ENCODE peak calls at places on chromosomes 11 and 22, in eight cellular contexts. One of them, this sample, is unnamed.

GRCh38 chr22:45468872-45469572 is 33.7 kb upstream of the FBLN1 start:
- DNase-seq in T-helper 1 cell: no peak
- DNase-seq in Caki2: peak
- DNase-seq in naive thymus-derived CD8-positive, alpha-beta T cell: no peak
- DNase-seq in effector memory CD8-positive, alpha-beta T cell: no peak
- DNase-seq in RPMI8226: no peak
- DNase-seq in HCT116: no peak
- DNase-seq in posterior cingulate gyrus: no peak
- DNase-seq in this sample: peak

GRCh38 chr22:47324435-47324990 is 562.1 kb downstream of the TBC1D22A start:
- DNase-seq in effector memory CD8-positive, alpha-beta T cell: no peak
- DNase-seq in T-helper 1 cell: no peak
- DNase-seq in posterior cingulate gyrus: no peak
- DNase-seq in RPMI8226: no peak
- DNase-seq in HCT116: no peak
- DNase-seq in naive thymus-derived CD8-positive, alpha-beta T cell: no peak
- DNase-seq in Caki2: no peak
- DNase-seq in this sample: no peak

GRCh38 chr11:74773481-74773880 is 24.8 kb downstream of the RNF169 start:
- DNase-seq in posterior cingulate gyrus: no peak
- DNase-seq in T-helper 1 cell: no peak
- DNase-seq in RPMI8226: no peak
- DNase-seq in HCT116: no peak
- DNase-seq in Caki2: no peak
- DNase-seq in effector memory CD8-positive, alpha-beta T cell: no peak
- DNase-seq in naive thymus-derived CD8-positive, alpha-beta T cell: no peak
- DNase-seq in this sample: no peak

GRCh38 chr22:49954354-49954753 is 6.2 kb upstream of the PIM3 start:
- DNase-seq in Caki2: no peak
- DNase-seq in naive thymus-derived CD8-positive, alpha-beta T cell: no peak
- DNase-seq in effector memory CD8-positive, alpha-beta T cell: no peak
- DNase-seq in posterior cingulate gyrus: no peak
- DNase-seq in HCT116: no peak
- DNase-seq in RPMI8226: no peak
- DNase-seq in T-helper 1 cell: no peak
- DNase-seq in this sample: no peak

GRCh38 chr22:44092636-44093220 is 68.6 kb downstream of the PARVB start:
- DNase-seq in naive thymus-derived CD8-positive, alpha-beta T cell: no peak
- DNase-seq in RPMI8226: no peak
- DNase-seq in HCT116: no peak
- DNase-seq in effector memory CD8-positive, alpha-beta T cell: no peak
- DNase-seq in Caki2: no peak
- DNase-seq in posterior cingulate gyrus: no peak
- DNase-seq in T-helper 1 cell: no peak
- DNase-seq in this sample: no peak

GRCh38 chr11:86575208-86575855 is 97.1 kb downstream of the ME3 start:
- DNase-seq in T-helper 1 cell: no peak
- DNase-seq in HCT116: no peak
- DNase-seq in RPMI8226: no peak
- DNase-seq in Caki2: no peak
- DNase-seq in naive thymus-derived CD8-positive, alpha-beta T cell: no peak
- DNase-seq in posterior cingulate gyrus: no peak
- DNase-seq in effector memory CD8-positive, alpha-beta T cell: no peak
- DNase-seq in this sample: no peak

GRCh38 chr11:88284306-88285057 is 53.1 kb downstream of the CTSC start:
- DNase-seq in Caki2: no peak
- DNase-seq in effector memory CD8-positive, alpha-beta T cell: no peak
- DNase-seq in naive thymus-derived CD8-positive, alpha-beta T cell: no peak
- DNase-seq in posterior cingulate gyrus: no peak
- DNase-seq in RPMI8226: no peak
- DNase-seq in HCT116: no peak
- DNase-seq in T-helper 1 cell: no peak
- DNase-seq in this sample: no peak

GRCh38 chr11:85947431-85948272 is 92.5 kb downstream of the CCDC83 start:
- DNase-seq in naive thymus-derived CD8-positive, alpha-beta T cell: no peak
- DNase-seq in posterior cingulate gyrus: no peak
- DNase-seq in Caki2: peak
- DNase-seq in effector memory CD8-positive, alpha-beta T cell: no peak
- DNase-seq in HCT116: no peak
- DNase-seq in RPMI8226: peak
- DNase-seq in T-helper 1 cell: no peak
- DNase-seq in this sample: no peak

GRCh38 chr22:25350551-25350971 is 131.1 kb downstream of the CRYBB2 start:
- DNase-seq in HCT116: no peak
- DNase-seq in Caki2: no peak
- DNase-seq in naive thymus-derived CD8-positive, alpha-beta T cell: no peak
- DNase-seq in T-helper 1 cell: no peak
- DNase-seq in RPMI8226: no peak
- DNase-seq in posterior cingulate gyrus: no peak
- DNase-seq in effector memory CD8-positive, alpha-beta T cell: no peak
- DNase-seq in this sample: no peak

GRCh38 chr11:94861306-94861845 is 93.2 kb downstream of the AMOTL1 start:
- DNase-seq in HCT116: no peak
- DNase-seq in Caki2: no peak
- DNase-seq in posterior cingulate gyrus: no peak
- DNase-seq in T-helper 1 cell: no peak
- DNase-seq in effector memory CD8-positive, alpha-beta T cell: no peak
- DNase-seq in naive thymus-derived CD8-positive, alpha-beta T cell: no peak
- DNase-seq in RPMI8226: no peak
- DNase-seq in this sample: no peak

GRCh38 chr11:121422675-121423074 is 29.4 kb upstream of the SORL1 start:
- DNase-seq in Caki2: no peak
- DNase-seq in posterior cingulate gyrus: no peak
- DNase-seq in naive thymus-derived CD8-positive, alpha-beta T cell: peak
- DNase-seq in RPMI8226: no peak
- DNase-seq in HCT116: no peak
- DNase-seq in T-helper 1 cell: no peak
- DNase-seq in effector memory CD8-positive, alpha-beta T cell: no peak
- DNase-seq in this sample: no peak

GRCh38 chr11:1060410-1060809 is 14.3 kb upstream of the MUC2 start:
- DNase-seq in HCT116: no peak
- DNase-seq in RPMI8226: no peak
- DNase-seq in naive thymus-derived CD8-positive, alpha-beta T cell: no peak
- DNase-seq in effector memory CD8-positive, alpha-beta T cell: no peak
- DNase-seq in posterior cingulate gyrus: no peak
- DNase-seq in Caki2: no peak
- DNase-seq in T-helper 1 cell: no peak
- DNase-seq in this sample: no peak

GRCh38 chr22:48578138-48579034 is 1249.3 kb downstream of the BRD1 start:
- DNase-seq in Caki2: no peak
- DNase-seq in naive thymus-derived CD8-positive, alpha-beta T cell: no peak
- DNase-seq in posterior cingulate gyrus: peak
- DNase-seq in effector memory CD8-positive, alpha-beta T cell: no peak
- DNase-seq in T-helper 1 cell: no peak
- DNase-seq in RPMI8226: no peak
- DNase-seq in HCT116: no peak
- DNase-seq in this sample: peak

GRCh38 chr22:30880181-30880601 is 88.4 kb downstream of the MORC2 start:
- DNase-seq in effector memory CD8-positive, alpha-beta T cell: no peak
- DNase-seq in T-helper 1 cell: no peak
- DNase-seq in naive thymus-derived CD8-positive, alpha-beta T cell: no peak
- DNase-seq in HCT116: no peak
- DNase-seq in Caki2: no peak
- DNase-seq in posterior cingulate gyrus: no peak
- DNase-seq in RPMI8226: no peak
- DNase-seq in this sample: no peak

GRCh38 chr11:10730151-10730550 is 20.9 kb upstream of the CTR9 start:
- DNase-seq in T-helper 1 cell: no peak
- DNase-seq in RPMI8226: no peak
- DNase-seq in Caki2: no peak
- DNase-seq in naive thymus-derived CD8-positive, alpha-beta T cell: no peak
- DNase-seq in effector memory CD8-positive, alpha-beta T cell: no peak
- DNase-seq in posterior cingulate gyrus: no peak
- DNase-seq in HCT116: no peak
- DNase-seq in this sample: no peak

GRCh38 chr22:17891427-17892167 is 117.3 kb upstream of the BID start:
- DNase-seq in naive thymus-derived CD8-positive, alpha-beta T cell: no peak
- DNase-seq in HCT116: no peak
- DNase-seq in Caki2: no peak
- DNase-seq in RPMI8226: no peak
- DNase-seq in posterior cingulate gyrus: peak
- DNase-seq in effector memory CD8-positive, alpha-beta T cell: no peak
- DNase-seq in T-helper 1 cell: no peak
- DNase-seq in this sample: no peak

GRCh38 chr11:105401269-105401809 is 208.5 kb upstream of the GRIA4 start:
- DNase-seq in naive thymus-derived CD8-positive, alpha-beta T cell: no peak
- DNase-seq in posterior cingulate gyrus: no peak
- DNase-seq in HCT116: no peak
- DNase-seq in T-helper 1 cell: no peak
- DNase-seq in effector memory CD8-positive, alpha-beta T cell: no peak
- DNase-seq in RPMI8226: no peak
- DNase-seq in Caki2: no peak
- DNase-seq in this sample: no peak

GRCh38 chr22:42635531-42635930 is 4.9 kb downstream of the ATP5MGL start:
- DNase-seq in T-helper 1 cell: no peak
- DNase-seq in effector memory CD8-positive, alpha-beta T cell: no peak
- DNase-seq in posterior cingulate gyrus: no peak
- DNase-seq in HCT116: peak
- DNase-seq in naive thymus-derived CD8-positive, alpha-beta T cell: no peak
- DNase-seq in RPMI8226: no peak
- DNase-seq in Caki2: peak
- DNase-seq in this sample: no peak

GRCh38 chr22:46062971-46063631 is 86.1 kb upstream of the WNT7B start:
- DNase-seq in RPMI8226: no peak
- DNase-seq in effector memory CD8-positive, alpha-beta T cell: no peak
- DNase-seq in naive thymus-derived CD8-positive, alpha-beta T cell: no peak
- DNase-seq in HCT116: no peak
- DNase-seq in Caki2: no peak
- DNase-seq in T-helper 1 cell: no peak
- DNase-seq in posterior cingulate gyrus: peak
- DNase-seq in this sample: no peak

GRCh38 chr11:34251640-34251980 is 106.2 kb downstream of the ABTB2 start:
- DNase-seq in naive thymus-derived CD8-positive, alpha-beta T cell: no peak
- DNase-seq in Caki2: no peak
- DNase-seq in HCT116: no peak
- DNase-seq in effector memory CD8-positive, alpha-beta T cell: no peak
- DNase-seq in T-helper 1 cell: no peak
- DNase-seq in posterior cingulate gyrus: no peak
- DNase-seq in RPMI8226: no peak
- DNase-seq in this sample: no peak

GRCh38 chr11:102810943-102811528 is 13.1 kb upstream of the MMP1 start:
- DNase-seq in Caki2: peak
- DNase-seq in naive thymus-derived CD8-positive, alpha-beta T cell: no peak
- DNase-seq in effector memory CD8-positive, alpha-beta T cell: no peak
- DNase-seq in posterior cingulate gyrus: no peak
- DNase-seq in T-helper 1 cell: no peak
- DNase-seq in RPMI8226: no peak
- DNase-seq in HCT116: no peak
- DNase-seq in this sample: no peak